ENCODE peak calls at places on chromosome 11, in four cellular contexts. R, Q, K and J are unnamed samples.
A peak's percentile ranks its signal among the peaks of the same experiment; 100 is the strongest.

GRCh38 chr11:75867778-75868374 is 52.9 kb downstream of the UVRAG start:
- DNase-seq in R (peak; percentile 52), K (peak; percentile 70), Q (peak; percentile 72), J (no peak)

GRCh38 chr11:10494636-10495463 is 39.8 kb downstream of the AMPD3 start:
- DNase-seq in R (peak; percentile 40), K (no peak), Q (no peak), J (peak; percentile 73)

GRCh38 chr11:96037267-96037990 is 113.5 kb upstream of the MTMR2 start:
- DNase-seq in K (no peak), R (no peak), Q (no peak), J (no peak)

GRCh38 chr11:108752297-108752751 is 87.5 kb downstream of the DDX10 start:
- DNase-seq in R (no peak), Q (no peak), K (no peak), J (no peak)

GRCh38 chr11:44387825-44388224 is 77.9 kb upstream of the ALX4 start:
- DNase-seq in K (no peak), R (no peak), Q (no peak), J (no peak)

GRCh38 chr11:24515632-24516031 is 18.8 kb downstream of the LUZP2 start:
- DNase-seq in K (no peak), R (no peak), Q (no peak), J (no peak)

GRCh38 chr11:116787786-116788486 is at the start of gene ZPR1:
- DNase-seq in R (peak; percentile 89), Q (peak; percentile 63), K (peak; percentile 82), J (peak; percentile 91)

GRCh38 chr11:67248653-67249052 is 17.6 kb upstream of the GRK2 start:
- DNase-seq in R (peak; percentile 76), Q (peak; percentile 26), K (no peak), J (no peak)

GRCh38 chr11:127073621-127074020 is 73.1 kb upstream of the KIRREL3 start:
- DNase-seq in R (no peak), K (no peak), Q (no peak), J (peak; percentile 44)

GRCh38 chr11:66008468-66009101 is 3.2 kb upstream of the CST6 start:
- DNase-seq in Q (no peak), K (no peak), R (no peak), J (no peak)

GRCh38 chr11:46333129-46333947 is 13.9 kb upstream of the DGKZ start:
- DNase-seq in R (no peak), K (no peak), Q (no peak), J (no peak)

GRCh38 chr11:102287963-102288744 is 29.1 kb upstream of the BIRC3 start:
- DNase-seq in Q (peak; percentile 85), R (no peak), K (peak; percentile 89), J (no peak)

GRCh38 chr11:111814567-111814966 is 48.4 kb upstream of the PPP2R1B start:
- DNase-seq in Q (peak; percentile 72), R (no peak), K (no peak), J (no peak)

GRCh38 chr11:15412054-15412453 is 297.3 kb downstream of the INSC start:
- DNase-seq in K (no peak), R (no peak), Q (no peak), J (no peak)

GRCh38 chr11:100072131-100072530 is 615.0 kb upstream of the ARHGAP42 start:
- DNase-seq in K (no peak), R (no peak), Q (no peak), J (no peak)

GRCh38 chr11:83681944-83682644 is 395.9 kb upstream of the CCDC90B start:
- DNase-seq in R (no peak), K (no peak), Q (no peak), J (no peak)

GRCh38 chr11:122721201-122721963 is 65.9 kb downstream of the UBASH3B start:
- DNase-seq in K (no peak), Q (peak; percentile 56), R (no peak), J (no peak)

GRCh38 chr11:134261000-134261399 is 7.6 kb downstream of the ACAD8 start:
- DNase-seq in Q (no peak), R (no peak), K (no peak), J (no peak)

GRCh38 chr11:68950776-68951175 is 30.0 kb downstream of the MRGPRD start:
- DNase-seq in Q (no peak), R (no peak), K (no peak), J (no peak)

GRCh38 chr11:64539711-64540420 is 51.2 kb upstream of the SLC22A12 start:
- DNase-seq in R (no peak), Q (no peak), K (peak; percentile 51), J (no peak)

GRCh38 chr11:124113890-124114289 is 1.4 kb upstream of the VWA5A start:
- DNase-seq in R (peak; percentile 44), K (no peak), Q (peak; percentile 14), J (no peak)

GRCh38 chr11:98732947-98733346 is 287.8 kb upstream of the CNTN5 start:
- DNase-seq in K (no peak), Q (no peak), R (no peak), J (no peak)

GRCh38 chr11:3920148-3920852 is 64.8 kb downstream of the STIM1 start:
- DNase-seq in K (peak; percentile 17), Q (peak; percentile 91), R (peak; percentile 54), J (no peak)

GRCh38 chr11:23423119-23423518 is 562.8 kb upstream of the CCDC179 start:
- DNase-seq in Q (peak; percentile 36), R (no peak), K (no peak), J (no peak)

GRCh38 chr11:121763526-121763925 is 310.8 kb upstream of the SORL1-AS1 start:
- DNase-seq in K (no peak), Q (no peak), R (no peak), J (no peak)

GRCh38 chr11:88779551-88779950 is 286.2 kb downstream of the GRM5 start:
- DNase-seq in K (no peak), Q (peak; percentile 77), R (no peak), J (no peak)

GRCh38 chr11:75346912-75347647 is 4.4 kb downstream of the ARRB1 start:
- DNase-seq in R (no peak), K (no peak), Q (peak; percentile 81), J (no peak)

GRCh38 chr11:84648413-84648812 is 978.7 kb downstream of the DLG2 start:
- DNase-seq in Q (no peak), K (no peak), R (no peak), J (no peak)